ENCODE peak calls at places on chromosomes 5 and 9, in four cellular contexts. P is HepG2, E is H1, V is K562. X is an unnamed sample.

GRCh38 chr5:117800261-117800660 is 1188.1 kb downstream of the DTWD2 start:
- DNase-seq in V (no peak), E (no peak), P (no peak), X (no peak)

GRCh38 chr5:64895748-64896147 is 127.0 kb downstream of the CWC27 start:
- DNase-seq in E (no peak), P (no peak), V (no peak), X (no peak)

GRCh38 chr5:35780236-35780635 is 76.5 kb upstream of the IL7R start:
- DNase-seq in E (no peak), P (no peak), V (no peak), X (no peak)

GRCh38 chr5:81428446-81428845 is 34.5 kb upstream of the ACOT12 start:
- DNase-seq in E (no peak), V (no peak), P (no peak), X (no peak)

GRCh38 chr5:133924221-133924920 is 44.1 kb downstream of the C5orf15 start:
- DNase-seq in P (no peak), V (no peak), E (no peak), X (no peak)

GRCh38 chr5:156783092-156783491 is 67.0 kb upstream of the PPP1R2B start:
- DNase-seq in P (no peak), E (no peak), V (no peak), X (no peak)

GRCh38 chr5:149820012-149820411 is 89.9 kb downstream of the PPARGC1B start:
- DNase-seq in E (no peak), V (no peak), P (no peak), X (no peak)

GRCh38 chr9:127279717-127280285 is 15.2 kb downstream of the GARNL3 start:
- DNase-seq in P (peak), V (no peak), E (no peak), X (no peak)

GRCh38 chr5:181204561-181205401 is at the start of gene TRIM7:
- DNase-seq in E (no peak), V (peak), P (no peak), X (no peak)

GRCh38 chr5:80128129-80128528 is 93.0 kb downstream of the THBS4 start:
- DNase-seq in V (no peak), P (peak), E (no peak), X (no peak)

GRCh38 chr9:70902705-70903131 is 218.7 kb downstream of the TRPM3 start:
- DNase-seq in P (no peak), E (no peak), V (no peak), X (no peak)

GRCh38 chr9:27496134-27496504 is 28.0 kb upstream of the IFNK start:
- DNase-seq in P (no peak), V (no peak), E (no peak), X (no peak)

GRCh38 chr9:130041648-130042405 is 1.2 kb downstream of the FNBP1 start:
- DNase-seq in E (peak), P (no peak), V (no peak), X (no peak)

GRCh38 chr9:85263288-85263687 is 478.5 kb downstream of the AGTPBP1 start:
- DNase-seq in P (no peak), V (no peak), E (no peak), X (no peak)

GRCh38 chr5:180718810-180719453 is 20.9 kb downstream of the OR2Y1 start:
- DNase-seq in P (peak), V (peak), E (no peak), X (no peak)

GRCh38 chr9:120423812-120424211 is 156.2 kb downstream of the CDK5RAP2 start:
- DNase-seq in E (no peak), V (no peak), P (no peak), X (no peak)

GRCh38 chr5:16674750-16675149 is 58.0 kb upstream of the RETREG1 start:
- DNase-seq in V (no peak), P (no peak), E (no peak), X (no peak)

GRCh38 chr5:96316487-96316886 is 116.6 kb downstream of the PCSK1 start:
- DNase-seq in P (peak), E (no peak), V (no peak), X (no peak)

GRCh38 chr9:70049236-70049635 is 5.6 kb downstream of the MAMDC2 start:
- DNase-seq in V (no peak), E (peak), P (no peak), X (no peak)

GRCh38 chr5:998276-998974 is 10.2 kb upstream of the NKD2 start:
- DNase-seq in V (no peak), E (no peak), P (no peak), X (no peak)

GRCh38 chr5:150519978-150520377 is 12.0 kb downstream of the NDST1 start:
- DNase-seq in E (no peak), V (no peak), P (no peak), X (no peak)

GRCh38 chr5:168299372-168299771 is 7.9 kb downstream of the WWC1 start:
- DNase-seq in V (no peak), P (no peak), E (no peak), X (no peak)

GRCh38 chr9:108212179-108212578 is 643.6 kb downstream of the ACTL7B start:
- DNase-seq in P (no peak), V (no peak), E (no peak), X (no peak)

GRCh38 chr5:146789712-146790660 is 88.6 kb downstream of the PPP2R2B start:
- DNase-seq in P (no peak), V (no peak), E (no peak), X (no peak)

GRCh38 chr5:146788918-146789317 is 89.6 kb downstream of the PPP2R2B start:
- DNase-seq in P (no peak), E (no peak), V (no peak), X (no peak)

GRCh38 chr5:146785065-146785464 is 93.5 kb downstream of the PPP2R2B start:
- DNase-seq in E (no peak), V (no peak), P (no peak), X (no peak)
- TF ChIP-seq CEBPB in E (no peak), V (no peak), P (no peak), X (no peak)

GRCh38 chr5:110398951-110399350 is 327.5 kb downstream of the TMEM232 start:
- DNase-seq in P (no peak), E (no peak), V (no peak), X (no peak)
- TF ChIP-seq TAF1 in P (no peak), E (no peak), V (no peak), X (no peak)

DNA sequence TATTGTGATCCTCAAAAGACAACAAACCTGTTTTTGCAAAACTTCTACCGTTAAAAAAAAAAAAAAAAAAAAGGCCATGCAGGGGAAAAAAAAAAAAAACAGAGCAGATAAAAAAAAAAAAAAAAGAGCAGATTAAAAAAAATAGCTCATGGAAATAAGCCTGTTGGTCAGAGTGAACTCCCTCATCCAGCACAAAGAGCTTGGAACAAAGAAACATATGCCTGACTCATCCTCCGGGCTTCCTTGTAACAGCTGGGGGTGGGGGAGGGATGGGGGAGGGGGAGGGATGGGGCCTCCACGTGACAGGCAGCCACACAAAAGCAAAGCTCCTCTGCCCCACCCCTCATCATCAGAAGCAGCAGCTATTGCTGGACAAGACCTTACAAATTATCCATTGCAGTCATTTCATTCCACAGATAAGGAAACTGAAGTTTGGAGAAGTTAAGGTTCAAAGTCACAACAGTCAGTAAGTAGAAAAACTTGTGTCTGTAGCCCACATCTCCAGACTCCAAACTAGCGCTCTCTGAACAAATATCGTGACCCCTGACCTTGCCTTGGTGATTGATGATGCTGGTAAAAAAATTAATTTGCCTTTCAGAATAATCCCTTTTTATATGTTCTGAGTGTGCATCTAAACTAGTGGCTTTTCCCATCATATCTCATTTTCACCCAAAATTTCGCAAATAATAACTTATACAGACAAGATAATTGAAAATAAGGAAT is 38.9 kb downstream of the SLC35D2 start:
- DNase-seq in P (peak), E (no peak), V (peak), X (no peak)
- H3K9ac ChIP-seq in P (no peak), E (no peak), V (no peak), X (no peak)

GRCh38 chr5:123708074-123708806 is 196.3 kb downstream of the CSNK1G3 start:
- DNase-seq in P (no peak), E (no peak), V (no peak), X (no peak)
- TF ChIP-seq CEBPB in P (no peak), E (no peak), V (no peak), X (no peak)

X was measured in GM12878.